ENCODE peak calls at places on chromosome 14, in four cellular contexts. I, A, Z and Q are unnamed samples.

GRCh38 chr14:102295301-102295700 is 9.7 kb downstream of the MOK start:
- DNase-seq in Z (no peak), I (no peak), A (peak), Q (no peak)

GRCh38 chr14:103694572-103695026 is 20.7 kb downstream of the XRCC3 start:
- DNase-seq in A (no peak), I (no peak), Z (no peak), Q (no peak)

GRCh38 chr14:49940805-49941421 is 48.0 kb downstream of the ARF6 start:
- DNase-seq in Z (no peak), A (peak), I (no peak), Q (peak)

GRCh38 chr14:22689186-22689585 is 45.0 kb upstream of the OR6J1 start:
- DNase-seq in Z (peak), A (peak), I (no peak), Q (no peak)

GRCh38 chr14:50311974-50312733 is at the start of the genes DMAC2L and L2HGDH:
- DNase-seq in A (peak), Z (peak), I (peak), Q (peak)

GRCh38 chr14:21014761-21015190 is 10.1 kb downstream of the NDRG2 start:
- DNase-seq in I (peak), A (peak), Z (peak), Q (peak)

GRCh38 chr14:37594238-37594915 is 672 bp downstream of the FOXA1 start:
- DNase-seq in I (no peak), Z (no peak), A (peak), Q (no peak)

GRCh38 chr14:96037891-96038557 is 1.1 kb upstream of the C14orf132 start:
- DNase-seq in A (no peak), Z (no peak), I (no peak), Q (no peak)

GRCh38 chr14:50476134-50476533 is 56.2 kb downstream of the MAP4K5 start:
- DNase-seq in A (no peak), Z (no peak), I (no peak), Q (no peak)

GRCh38 chr14:103141117-103141796 is 18.0 kb downstream of the TNFAIP2 start:
- DNase-seq in A (peak), Z (no peak), I (no peak), Q (peak)

GRCh38 chr14:77882098-77882497 is 82.2 kb downstream of the ADCK1 start:
- DNase-seq in Z (no peak), I (no peak), A (no peak), Q (no peak)

GRCh38 chr14:52048641-52049204 is 20.1 kb downstream of the NID2 start:
- DNase-seq in A (no peak), Z (no peak), I (no peak), Q (no peak)

GRCh38 chr14:85319998-85320397 is 209.9 kb upstream of the FLRT2 start:
- DNase-seq in Z (no peak), I (no peak), A (peak), Q (no peak)

GRCh38 chr14:100671386-100671901 is 55.2 kb upstream of the DLK1 start:
- DNase-seq in A (no peak), I (no peak), Z (no peak), Q (no peak)

GRCh38 chr14:50260072-50260471 is 28.7 kb upstream of the SOS2 start:
- DNase-seq in A (no peak), Z (no peak), I (no peak), Q (no peak)

GRCh38 chr14:27553820-27554219 is 956.0 kb upstream of the NOVA1 start:
- DNase-seq in I (no peak), A (no peak), Z (no peak), Q (no peak)

GRCh38 chr14:43535231-43535838 is 971.7 kb downstream of the FSCB start:
- DNase-seq in I (no peak), Z (no peak), A (no peak), Q (no peak)

GRCh38 chr14:50792058-50792477 is 38.9 kb downstream of the NIN start:
- DNase-seq in Z (no peak), A (no peak), I (no peak), Q (peak)

GRCh38 chr14:51328942-51329350 is 88.9 kb downstream of the TMX1 start:
- DNase-seq in A (peak), Z (no peak), I (no peak), Q (no peak)

GRCh38 chr14:70084226-70084625 is 104.5 kb downstream of the SLC8A3 start:
- DNase-seq in I (no peak), Z (no peak), A (no peak), Q (no peak)

GRCh38 chr14:105503296-105503640 is 12.2 kb downstream of the TEDC1 start:
- DNase-seq in A (no peak), I (no peak), Z (no peak), Q (no peak)

DNA sequence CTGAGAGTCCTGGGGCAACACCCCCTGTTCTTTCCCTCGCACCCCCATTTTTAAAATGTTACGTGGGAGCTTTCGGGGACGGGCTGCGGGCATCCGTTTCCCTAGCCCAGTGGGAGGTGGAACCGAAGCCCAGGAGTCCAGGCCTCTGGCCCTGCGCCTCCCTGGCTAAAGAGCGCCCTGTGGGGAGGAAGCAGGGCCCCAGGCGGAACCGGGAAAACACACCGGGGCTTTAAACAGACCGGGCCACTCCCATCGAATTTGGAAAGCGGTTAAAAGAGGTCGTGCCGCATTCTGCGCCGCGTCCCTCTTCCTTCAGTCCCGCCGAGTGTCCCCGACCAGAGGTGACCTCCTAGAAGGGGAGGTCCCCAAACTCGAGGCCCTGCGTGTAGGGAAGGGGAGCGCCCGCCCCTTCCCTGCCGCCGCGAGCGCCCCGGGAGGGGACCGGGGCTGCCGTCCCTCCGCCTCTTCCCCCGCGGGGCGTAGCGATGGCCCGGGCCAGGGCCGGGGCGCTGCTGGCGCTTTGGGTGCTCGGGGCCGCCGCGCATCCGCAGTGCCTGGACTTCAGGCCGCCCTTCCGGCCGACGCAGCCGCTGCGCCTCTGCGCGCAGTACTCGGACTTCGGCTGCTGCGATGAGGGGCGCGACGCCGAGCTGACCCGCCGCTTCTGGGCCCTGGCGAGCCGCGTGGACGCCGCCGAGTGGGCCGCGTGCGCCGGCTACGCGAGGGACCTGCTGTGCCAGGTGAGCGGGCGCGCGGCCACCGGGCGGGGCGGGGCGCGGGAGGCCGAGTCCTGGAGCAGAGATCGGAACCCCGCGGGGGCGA is at the start of gene HHIPL1:
- DNase-seq in I (no peak), A (peak), Z (no peak), Q (no peak)
- H3K4me3 ChIP-seq in I (no peak), A (peak), Z (no peak), Q (no peak)

GRCh38 chr14:58002618-58003017 is 136.7 kb upstream of the SLC35F4 start:
- DNase-seq in Z (no peak), I (no peak), A (no peak), Q (no peak)
- H3K4me3 ChIP-seq in Z (no peak), I (no peak), A (no peak), Q (no peak)

GRCh38 chr14:24310666-24311604 is at the start of gene LTB4R:
- DNase-seq in I (peak), A (peak), Z (peak), Q (peak)

GRCh38 chr14:24311837-24312615 is 724 bp downstream of the LTB4R start:
- DNase-seq in I (no peak), Z (no peak), A (no peak), Q (peak)

GRCh38 chr14:24309538-24310386 is at the start of gene LTB4R2:
- DNase-seq in A (no peak), Z (no peak), I (no peak), Q (no peak)

GRCh38 chr14:24308342-24309124 is 756 bp upstream of the CIDEB start:
- DNase-seq in Z (no peak), I (no peak), A (no peak), Q (no peak)

GRCh38 chr14:24310387-24310665 is 386 bp downstream of the LTB4R2 start:
- DNase-seq in I (no peak), A (no peak), Z (no peak), Q (no peak)
- H3K4me3 ChIP-seq in I (peak), A (no peak), Z (no peak), Q (peak)

GRCh38 chr14:59920378-59920683 is 387 bp downstream of the LRRC9 start:
- DNase-seq in Z (no peak), A (no peak), I (no peak), Q (no peak)
- H3K4me3 ChIP-seq in Z (peak), A (no peak), I (no peak), Q (no peak)

GRCh38 chr14:71960620-71961353 is 28.6 kb downstream of the RGS6 start:
- DNase-seq in Z (no peak), I (no peak), A (no peak), Q (no peak)
- H3K4me3 ChIP-seq in Z (no peak), I (no peak), A (no peak), Q (no peak)

GRCh38 chr14:75430106-75430505 is 2.3 kb downstream of the JDP2 start:
- DNase-seq in I (no peak), A (peak), Z (no peak), Q (no peak)

GRCh38 chr14:75431011-75431410 is 3.2 kb downstream of the JDP2 start:
- DNase-seq in Z (no peak), A (no peak), I (no peak), Q (no peak)

GRCh38 chr14:75431827-75432226 is 4.0 kb downstream of the JDP2 start:
- DNase-seq in I (no peak), Z (no peak), A (no peak), Q (no peak)

GRCh38 chr14:75429562-75429961 is 1.7 kb downstream of the JDP2 start:
- DNase-seq in Z (no peak), I (no peak), A (no peak), Q (no peak)

DNA sequence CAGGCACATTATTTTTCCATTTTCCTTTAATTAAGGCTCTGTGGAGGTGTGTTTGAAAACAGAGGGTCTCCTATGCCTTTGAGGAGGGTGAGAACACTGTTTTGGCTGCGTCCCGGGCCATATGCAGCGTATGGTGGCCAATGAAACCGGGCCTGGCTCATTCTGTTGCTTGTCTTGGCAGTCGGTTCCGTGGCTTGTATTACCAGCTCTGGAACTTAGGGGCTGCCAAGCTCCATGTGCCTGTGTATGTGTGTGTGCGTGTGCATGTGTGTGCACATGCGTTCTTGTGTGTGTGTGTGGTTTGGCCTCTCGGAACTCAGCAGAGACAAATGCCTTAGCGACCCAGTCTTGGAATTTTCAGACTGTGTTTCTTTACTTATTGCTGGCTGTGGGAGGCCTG is 2.7 kb downstream of the JDP2 start:
- DNase-seq in Z (no peak), A (peak), I (no peak), Q (no peak)
- H3K4me3 ChIP-seq in Z (peak), A (peak), I (no peak), Q (no peak)

DNA sequence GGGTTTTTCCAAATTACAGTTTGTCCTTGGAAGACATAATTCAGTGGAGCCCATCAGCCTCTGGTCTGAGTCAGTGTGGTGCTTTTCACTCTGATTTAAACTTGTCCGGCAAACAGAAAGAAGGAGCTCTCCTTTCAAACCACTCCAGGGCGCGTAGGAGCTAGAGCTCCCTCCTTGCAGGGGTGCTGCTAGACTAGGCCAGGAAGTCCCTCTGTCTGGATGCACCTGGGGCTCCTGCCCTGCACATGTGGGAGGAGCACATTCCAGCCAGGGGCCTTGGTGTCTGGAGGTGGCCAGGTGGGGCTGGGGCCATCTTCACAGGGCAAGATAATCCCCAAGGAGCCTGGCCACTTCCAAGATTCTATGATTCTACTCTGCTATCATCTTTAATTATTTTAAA is 3.1 kb downstream of the SERPINA3 start:
- DNase-seq in I (no peak), Z (no peak), A (no peak), Q (no peak)
- H3K4me3 ChIP-seq in I (no peak), Z (no peak), A (no peak), Q (no peak)

DNA sequence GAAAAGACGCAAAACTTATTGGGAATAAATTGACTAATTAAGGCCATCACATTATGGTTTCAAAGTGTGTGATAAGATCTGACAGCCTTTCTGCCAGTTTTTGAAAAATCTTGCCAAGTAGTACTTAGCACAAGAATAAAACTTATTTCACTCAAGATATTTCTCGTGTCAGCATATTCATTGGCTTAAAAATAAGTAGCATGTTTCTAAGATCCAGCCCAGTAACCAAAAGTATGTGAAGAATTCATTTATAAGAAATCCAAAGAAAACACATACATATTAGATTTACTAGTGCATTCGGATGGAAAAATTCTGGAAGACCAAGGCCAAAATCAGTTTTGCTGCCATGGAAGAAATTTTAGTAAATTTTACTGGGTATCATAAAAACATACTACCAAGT is 1134.9 kb downstream of the GALC start:
- DNase-seq in A (peak), I (no peak), Z (peak), Q (no peak)
- H3K4me3 ChIP-seq in A (no peak), I (no peak), Z (no peak), Q (no peak)

GRCh38 chr14:32495435-32495734 is 166.3 kb downstream of the AKAP6 start:
- DNase-seq in I (no peak), Z (no peak), A (no peak), Q (no peak)

GRCh38 chr14:32491413-32492016 is 162.4 kb downstream of the AKAP6 start:
- DNase-seq in I (no peak), Z (no peak), A (no peak), Q (no peak)

GRCh38 chr14:32494566-32495434 is 165.7 kb downstream of the AKAP6 start:
- DNase-seq in I (no peak), A (peak), Z (peak), Q (no peak)

GRCh38 chr14:32492482-32492881 is 163.4 kb downstream of the AKAP6 start:
- DNase-seq in A (no peak), Z (no peak), I (no peak), Q (no peak)

GRCh38 chr14:32497233-32497632 is 168.1 kb downstream of the AKAP6 start:
- DNase-seq in Z (no peak), A (no peak), I (no peak), Q (no peak)
- H3K4me3 ChIP-seq in Z (no peak), A (no peak), I (no peak), Q (no peak)